ENCODE peak calls at places on chromosomes 7 and 10, in five cellular contexts. E is natural killer cell treated with Interleukin-12 subunit alpha and Interleukin-12 subunit beta and Interleukin-15 and Interleukin-18, amount 100 ng/mL, for 72 hours; C is CD4-positive, alpha-beta T cell; I is hypothalamus; N is mesothelial cell of epicardium. V is an unnamed sample.

GRCh38 chr7:134693256-134693655 is 46.6 kb downstream of the BPGM start:
- DNase-seq in E (no peak), C (no peak), I (no peak), N (no peak), V (no peak)

GRCh38 chr10:29926649-29927048 is 132.7 kb downstream of the JCAD start:
- DNase-seq in E (no peak), C (no peak), I (no peak), N (no peak), V (no peak)

GRCh38 chr10:82266438-82266837 is 391.4 kb downstream of the NRG3 start:
- DNase-seq in E (no peak), C (no peak), I (no peak), N (no peak), V (no peak)

GRCh38 chr10:88092975-88093374 is 229.6 kb downstream of the PTEN start:
- DNase-seq in E (no peak), C (no peak), I (no peak), N (peak), V (no peak)

GRCh38 chr10:45008524-45009161 is 7.9 kb downstream of the ZNF22 start:
- DNase-seq in E (no peak), C (no peak), I (no peak), N (no peak), V (no peak)

GRCh38 chr7:159143780-159144755 is 599 bp downstream of the VIPR2 start:
- DNase-seq in E (no peak), C (no peak), I (no peak), N (peak), V (peak)

GRCh38 chr7:108178393-108178792 is 48.2 kb upstream of the LAMB4 start:
- DNase-seq in E (no peak), C (no peak), I (no peak), N (no peak), V (no peak)

GRCh38 chr10:29627201-29628105 is 7.3 kb downstream of the SVIL start:
- DNase-seq in E (no peak), C (no peak), I (no peak), N (no peak), V (no peak)

GRCh38 chr7:110090113-110090820 is 1000.7 kb upstream of the LRRN3 start:
- DNase-seq in E (no peak), C (no peak), I (no peak), N (no peak), V (no peak)

GRCh38 chr7:88546808-88547207 is 212.7 kb upstream of the ZNF804B start:
- DNase-seq in E (no peak), C (no peak), I (no peak), N (no peak), V (no peak)

GRCh38 chr7:72335561-72336381 is 76.4 kb downstream of the CALN1 start:
- DNase-seq in E (no peak), C (no peak), I (no peak), N (no peak), V (no peak)

GRCh38 chr7:5546626-5547025 is 123.0 kb upstream of the TNRC18 start:
- DNase-seq in E (no peak), C (no peak), I (no peak), N (no peak), V (no peak)

GRCh38 chr10:98361131-98361633 is 53.8 kb downstream of the PYROXD2 start:
- DNase-seq in E (no peak), C (no peak), I (no peak), N (no peak), V (peak)

GRCh38 chr10:44696496-44696895 is 214.6 kb upstream of the TMEM72 start:
- DNase-seq in E (no peak), C (no peak), I (no peak), N (no peak), V (no peak)

GRCh38 chr10:119233821-119234220 is 26.4 kb downstream of the GRK5 start:
- DNase-seq in E (no peak), C (no peak), I (no peak), N (no peak), V (no peak)

GRCh38 chr7:985915-986741 is 3.1 kb downstream of the CYP2W1 start:
- DNase-seq in E (no peak), C (no peak), I (no peak), N (no peak), V (no peak)

GRCh38 chr10:100204370-100204769 is 18.5 kb upstream of the ERLIN1 start:
- DNase-seq in E (no peak), C (no peak), I (no peak), N (no peak), V (no peak)

GRCh38 chr7:113408999-113409398 is 290.6 kb upstream of the SMIM30 start:
- DNase-seq in E (no peak), C (no peak), I (no peak), N (no peak), V (no peak)

GRCh38 chr10:68106656-68107055 is 2.6 kb upstream of the MYPN start:
- DNase-seq in E (no peak), C (no peak), I (no peak), N (no peak), V (no peak)

GRCh38 chr10:131425752-131426529 is 114.4 kb upstream of the TCERG1L start:
- DNase-seq in E (no peak), C (no peak), I (no peak), N (no peak), V (no peak)

V was measured in activated T-helper 2 cell treated with anti-CD3 and anti-CD28 coated beads, Interferon-gamma antibody, Interleukin-2, Interleukin-4, amounts not matched to agents 10 μg/mL and 5 μg/mL and 100 μg/mL, durations not matched to agents 14 hours and 24 hours and 36 hours.